ENCODE peak calls at places on chromosomes 6 and 20, in four cellular contexts. D, Q, N and E are unnamed samples.

GRCh38 chr6:100382767-100383195 is 81.9 kb downstream of the SIM1 start:
- DNase-seq in Q (no peak), N (no peak), D (no peak), E (no peak)

GRCh38 chr6:43826739-43827138 is 56.7 kb downstream of the VEGFA start:
- DNase-seq in Q (no peak), D (no peak), N (no peak), E (no peak)

GRCh38 chr6:158149641-158150040 is 18.4 kb downstream of the SERAC1 start:
- DNase-seq in Q (no peak), N (no peak), D (no peak), E (no peak)

GRCh38 chr20:37228656-37229055 is 33.0 kb downstream of the GHRH start:
- DNase-seq in N (no peak), Q (no peak), D (peak), E (no peak)

GRCh38 chr6:43953794-43954310 is 173.4 kb downstream of the MRPL14 start:
- DNase-seq in N (no peak), D (peak), Q (no peak), E (no peak)

GRCh38 chr6:165218816-165219215 is 90.6 kb downstream of the C6orf118 start:
- DNase-seq in D (no peak), N (peak), Q (no peak), E (peak)

GRCh38 chr20:1209447-1210387 is 6.5 kb downstream of the C20orf202 start:
- DNase-seq in Q (no peak), N (no peak), D (no peak), E (no peak)

GRCh38 chr20:48603819-48604405 is 223.9 kb downstream of the PREX1 start:
- DNase-seq in Q (no peak), D (no peak), N (no peak), E (no peak)

GRCh38 chr6:166202321-166202733 is 34.7 kb upstream of the TBXT start:
- DNase-seq in Q (no peak), D (peak), N (no peak), E (no peak)

GRCh38 chr6:154754152-154754551 is 20.9 kb downstream of the SCAF8 start:
- DNase-seq in Q (no peak), N (no peak), D (no peak), E (no peak)

GRCh38 chr6:21500894-21501293 is 92.7 kb upstream of the SOX4 start:
- DNase-seq in Q (no peak), D (no peak), N (no peak), E (no peak)

GRCh38 chr6:7086488-7086887 is 21.3 kb upstream of the RREB1 start:
- DNase-seq in Q (peak), D (peak), N (no peak), E (no peak)

GRCh38 chr6:43934803-43935602 is 165.0 kb downstream of the VEGFA start:
- DNase-seq in Q (no peak), D (no peak), N (no peak), E (no peak)